ENCODE peak calls at places on chromosomes 1 and 21, in five cellular contexts. L is psoas muscle, X is IMR-90, W is ascending aorta, Y is tibial nerve. J is an unnamed sample.
A peak's percentile ranks its signal among the peaks of the same experiment; 100 is the strongest.

GRCh38 chr1:109509176-109510134 is at the start of gene AMIGO1:
- DNase-seq in L (peak; percentile 76), X (peak; percentile 43), W (peak; percentile 76), Y (no peak), J (no peak)

GRCh38 chr1:181117648-181118449 is 29.3 kb downstream of the IER5 start:
- DNase-seq in L (no peak), X (peak; percentile 67), W (no peak), Y (no peak), J (no peak)

GRCh38 chr1:115299266-115299665 is 38.8 kb downstream of the NGF start:
- DNase-seq in L (no peak), X (no peak), W (no peak), Y (no peak), J (no peak)

GRCh38 chr1:7456683-7457082 is 314.4 kb upstream of the VAMP3 start:
- DNase-seq in L (no peak), X (no peak), W (no peak), Y (no peak), J (no peak)

GRCh38 chr21:44337941-44338895 is 972 bp downstream of the CFAP410 start:
- DNase-seq in L (peak; percentile 64), X (peak; percentile 47), W (peak; percentile 84), Y (peak; percentile 57), J (no peak)

GRCh38 chr1:225544924-225545323 is 108.0 kb downstream of the ENAH start:
- DNase-seq in L (no peak), X (no peak), W (no peak), Y (no peak), J (no peak)

GRCh38 chr1:36304970-36305914 is 926 bp upstream of the SH3D21 start:
- DNase-seq in L (no peak), X (no peak), W (no peak), Y (no peak), J (no peak)

GRCh38 chr1:201171063-201172036 is 17.1 kb upstream of the TMEM9 start:
- DNase-seq in L (peak; percentile 33), X (peak; percentile 46), W (peak; percentile 75), Y (no peak), J (no peak)

GRCh38 chr1:244953865-244954264 is 89.5 kb upstream of the HNRNPU start:
- DNase-seq in L (no peak), X (no peak), W (no peak), Y (no peak), J (no peak)

GRCh38 chr1:10589074-10589473 is 114.3 kb downstream of the PEX14 start:
- DNase-seq in L (no peak), X (no peak), W (no peak), Y (no peak), J (no peak)

GRCh38 chr21:25171438-25171837 is 435.8 kb downstream of the MRPL39 start:
- DNase-seq in L (no peak), X (peak; percentile 15), W (no peak), Y (no peak), J (no peak)

GRCh38 chr21:37871121-37871862 is 45.0 kb downstream of the KCNJ6 start:
- DNase-seq in L (no peak), X (peak; percentile 91), W (no peak), Y (no peak), J (no peak)

GRCh38 chr1:14941865-14942264 is 211.7 kb upstream of the TMEM51 start:
- DNase-seq in L (no peak), X (no peak), W (no peak), Y (no peak), J (no peak)

GRCh38 chr1:204408074-204408507 is 3.5 kb downstream of the PPP1R15B start:
- DNase-seq in L (peak; percentile 69), X (peak; percentile 74), W (peak; percentile 79), Y (peak; percentile 73), J (no peak)

GRCh38 chr1:197151185-197151584 is 4.7 kb upstream of the ASPM start:
- DNase-seq in L (no peak), X (no peak), W (no peak), Y (no peak), J (no peak)

GRCh38 chr1:40315795-40316594 is 1.1 kb downstream of the COL9A2 start:
- DNase-seq in L (no peak), X (no peak), W (peak; percentile 66), Y (no peak), J (no peak)

GRCh38 chr1:212700597-212700891 is 904 bp upstream of the BATF3 start:
- DNase-seq in L (no peak), X (no peak), W (no peak), Y (no peak), J (no peak)

GRCh38 chr1:8627728-8628127 is 189.7 kb downstream of the RERE start:
- DNase-seq in L (no peak), X (no peak), W (no peak), Y (no peak), J (no peak)
- H3K4me1 ChIP-seq in L (peaks cover 41% of the 10 kb centered on the region), X (peaks cover 30% of the 10 kb centered on the region), W (peaks cover 3% of the 10 kb centered on the region), Y (peaks cover 32% of the 10 kb centered on the region), J (no peaks in the 10 kb centered on the region)

GRCh38 chr1:89646259-89646658 is 13.3 kb downstream of the LRRC8C start:
- DNase-seq in L (no peak), X (no peak), W (no peak), Y (no peak), J (no peak)

GRCh38 chr1:89652373-89652772 is 19.5 kb downstream of the LRRC8C start:
- DNase-seq in L (no peak), X (no peak), W (no peak), Y (no peak), J (no peak)

GRCh38 chr1:89644119-89644814 is 11.3 kb downstream of the LRRC8C start:
- DNase-seq in L (no peak), X (no peak), W (no peak), Y (no peak), J (no peak)

GRCh38 chr1:89649783-89650182 is 16.9 kb downstream of the LRRC8C start:
- DNase-seq in L (no peak), X (no peak), W (no peak), Y (no peak), J (no peak)
- H3K27ac ChIP-seq in L (no peak overlapping the region), X (no peak overlapping the region), W (no peak overlapping the region), Y (no peak overlapping the region), J (no peak overlapping the region)

GRCh38 chr1:3553166-3553939 is 58.0 kb downstream of the MEGF6 start:
- DNase-seq in L (no peak), X (peak; percentile 31), W (no peak), Y (no peak), J (no peak)

GRCh38 chr1:3551711-3552110 is 59.6 kb downstream of the MEGF6 start:
- DNase-seq in L (no peak), X (no peak), W (no peak), Y (no peak), J (no peak)

GRCh38 chr1:3552751-3553150 is 58.6 kb downstream of the MEGF6 start:
- DNase-seq in L (no peak), X (no peak), W (no peak), Y (no peak), J (no peak)

GRCh38 chr1:3551290-3551678 is 60.0 kb downstream of the MEGF6 start:
- DNase-seq in L (no peak), X (no peak), W (peak; percentile 87), Y (no peak), J (no peak)

GRCh38 chr1:3552176-3552575 is 59.1 kb downstream of the MEGF6 start:
- DNase-seq in L (no peak), X (no peak), W (no peak), Y (no peak), J (no peak)
- H3K4me1 ChIP-seq in L (no peaks in the 10 kb centered on the region), X (peaks cover 17% of the 10 kb centered on the region), W (peaks cover 29% of the 10 kb centered on the region), Y (peaks cover 12% of the 10 kb centered on the region), J (peaks cover 90% of the 10 kb centered on the region)

GRCh38 chr1:232630047-232630893 is at the start of gene SIPA1L2:
- DNase-seq in L (peak; percentile 96), X (peak; percentile 88), W (peak; percentile 95), Y (peak; percentile 90), J (peak; percentile 34)
- H3K27ac ChIP-seq in L (peak within 1 kb of the TSS; percentile 89), X (peak within 1 kb of the TSS; percentile 86), W (peak within 1 kb of the TSS; percentile 92), Y (peak within 1 kb of the TSS; percentile 97), J (peak within 1 kb of the TSS; percentile 85)

DNA sequence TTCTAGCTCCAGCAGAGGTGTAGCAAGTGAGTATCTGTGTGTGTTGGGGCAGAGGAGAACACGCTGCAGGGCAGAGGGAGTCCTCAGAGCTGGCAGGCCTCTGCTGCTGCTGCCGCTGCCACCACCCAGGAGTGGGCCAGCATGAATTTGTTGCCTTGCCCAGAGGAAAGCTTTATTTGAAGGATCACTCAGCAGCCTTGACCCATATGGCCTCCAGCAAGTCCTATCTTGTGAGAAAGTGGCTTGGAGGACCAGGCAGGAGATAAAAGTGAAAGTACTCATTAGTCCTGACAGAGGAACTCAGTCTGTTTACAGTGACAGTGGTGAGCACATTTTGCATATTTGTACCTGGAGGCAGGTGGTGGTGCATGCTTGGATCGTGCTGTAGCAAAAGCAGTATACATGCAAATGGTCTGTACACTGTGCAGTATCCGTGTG is 3.1 kb downstream of the TRAF5 start:
- DNase-seq in L (no peak), X (no peak), W (no peak), Y (no peak), J (no peak)
- H3K4me1 ChIP-seq in L (peaks cover 3% of the 10 kb centered on the region), X (peaks cover 16% of the 10 kb centered on the region), W (peaks cover 24% of the 10 kb centered on the region), Y (peaks cover 43% of the 10 kb centered on the region), J (peaks cover 76% of the 10 kb centered on the region)

GRCh38 chr21:38948377-38948776 is 142.6 kb downstream of the ETS2 start:
- DNase-seq in L (no peak), X (peak; percentile 52), W (no peak), Y (no peak), J (no peak)

GRCh38 chr21:38944903-38945302 is 139.2 kb downstream of the ETS2 start:
- DNase-seq in L (no peak), X (no peak), W (no peak), Y (no peak), J (no peak)

GRCh38 chr21:38948981-38949380 is 143.3 kb downstream of the ETS2 start:
- DNase-seq in L (no peak), X (peak; percentile 27), W (no peak), Y (no peak), J (no peak)

GRCh38 chr21:38942617-38943245 is 137.0 kb downstream of the ETS2 start:
- DNase-seq in L (no peak), X (no peak), W (no peak), Y (no peak), J (no peak)

GRCh38 chr21:38945536-38946245 is 140.0 kb downstream of the ETS2 start:
- DNase-seq in L (no peak), X (peak; percentile 58), W (no peak), Y (no peak), J (no peak)
- H3K27ac ChIP-seq in L (no peak overlapping the region), X (no peak overlapping the region), W (no peak overlapping the region), Y (no peak overlapping the region), J (no peak overlapping the region)